ENCODE peak calls at places on chromosomes 7 and 10, in nine cellular contexts. One of them, this sample, is unnamed.

GRCh38 chr10:89540550-89540949 is 5.2 kb upstream of the SLC16A12 start:
- DNase-seq in transverse colon: no peak
- DNase-seq in left ventricle myocardium inferior: no peak
- DNase-seq in coronary artery: no peak
- DNase-seq in HCT116: no peak
- DNase-seq in endothelial cell: no peak
- DNase-seq in PC-3: peak
- DNase-seq in foreskin fibroblast: peak
- DNase-seq in omental fat pad: no peak
- DNase-seq in this sample: no peak

GRCh38 chr7:38561166-38561565 is 70.0 kb downstream of the AMPH start:
- DNase-seq in transverse colon: no peak
- DNase-seq in left ventricle myocardium inferior: no peak
- DNase-seq in coronary artery: no peak
- DNase-seq in HCT116: no peak
- DNase-seq in endothelial cell: no peak
- DNase-seq in PC-3: peak
- DNase-seq in foreskin fibroblast: no peak
- DNase-seq in omental fat pad: no peak
- DNase-seq in this sample: no peak

GRCh38 chr10:124983321-124983720 is 41.4 kb downstream of the ZRANB1 start:
- DNase-seq in transverse colon: no peak
- DNase-seq in left ventricle myocardium inferior: no peak
- DNase-seq in coronary artery: no peak
- DNase-seq in HCT116: no peak
- DNase-seq in endothelial cell: peak
- DNase-seq in PC-3: no peak
- DNase-seq in foreskin fibroblast: no peak
- DNase-seq in omental fat pad: no peak
- DNase-seq in this sample: no peak

GRCh38 chr7:127365164-127365956 is 27.1 kb downstream of the ZNF800 start:
- DNase-seq in transverse colon: no peak
- DNase-seq in left ventricle myocardium inferior: no peak
- DNase-seq in coronary artery: no peak
- DNase-seq in HCT116: no peak
- DNase-seq in endothelial cell: no peak
- DNase-seq in PC-3: no peak
- DNase-seq in foreskin fibroblast: no peak
- DNase-seq in omental fat pad: no peak
- DNase-seq in this sample: no peak

GRCh38 chr7:144390481-144390880 is 13.0 kb downstream of the NOBOX start:
- DNase-seq in transverse colon: no peak
- DNase-seq in left ventricle myocardium inferior: no peak
- DNase-seq in coronary artery: no peak
- DNase-seq in HCT116: no peak
- DNase-seq in endothelial cell: no peak
- DNase-seq in PC-3: no peak
- DNase-seq in foreskin fibroblast: no peak
- DNase-seq in omental fat pad: no peak
- DNase-seq in this sample: no peak

GRCh38 chr10:122163182-122164027 is 107.7 kb upstream of the BTBD16 start:
- DNase-seq in transverse colon: no peak
- DNase-seq in left ventricle myocardium inferior: no peak
- DNase-seq in coronary artery: no peak
- DNase-seq in HCT116: no peak
- DNase-seq in endothelial cell: peak
- DNase-seq in PC-3: no peak
- DNase-seq in foreskin fibroblast: no peak
- DNase-seq in omental fat pad: no peak
- DNase-seq in this sample: no peak

GRCh38 chr7:138607216-138608126 is 93.7 kb downstream of the SVOPL start:
- DNase-seq in transverse colon: no peak
- DNase-seq in left ventricle myocardium inferior: no peak
- DNase-seq in coronary artery: no peak
- DNase-seq in HCT116: no peak
- DNase-seq in endothelial cell: no peak
- DNase-seq in PC-3: no peak
- DNase-seq in foreskin fibroblast: no peak
- DNase-seq in omental fat pad: no peak
- DNase-seq in this sample: no peak

GRCh38 chr7:143882611-143883078 is 19.3 kb downstream of the TCAF1 start:
- DNase-seq in transverse colon: peak
- DNase-seq in left ventricle myocardium inferior: peak
- DNase-seq in coronary artery: no peak
- DNase-seq in HCT116: no peak
- DNase-seq in endothelial cell: peak
- DNase-seq in PC-3: no peak
- DNase-seq in foreskin fibroblast: peak
- DNase-seq in omental fat pad: no peak
- DNase-seq in this sample: no peak

GRCh38 chr7:128361463-128362441 is at the start of gene PRRT4:
- DNase-seq in transverse colon: peak
- DNase-seq in left ventricle myocardium inferior: peak
- DNase-seq in coronary artery: no peak
- DNase-seq in HCT116: no peak
- DNase-seq in endothelial cell: peak
- DNase-seq in PC-3: peak
- DNase-seq in foreskin fibroblast: no peak
- DNase-seq in omental fat pad: no peak
- DNase-seq in this sample: no peak

DNA sequence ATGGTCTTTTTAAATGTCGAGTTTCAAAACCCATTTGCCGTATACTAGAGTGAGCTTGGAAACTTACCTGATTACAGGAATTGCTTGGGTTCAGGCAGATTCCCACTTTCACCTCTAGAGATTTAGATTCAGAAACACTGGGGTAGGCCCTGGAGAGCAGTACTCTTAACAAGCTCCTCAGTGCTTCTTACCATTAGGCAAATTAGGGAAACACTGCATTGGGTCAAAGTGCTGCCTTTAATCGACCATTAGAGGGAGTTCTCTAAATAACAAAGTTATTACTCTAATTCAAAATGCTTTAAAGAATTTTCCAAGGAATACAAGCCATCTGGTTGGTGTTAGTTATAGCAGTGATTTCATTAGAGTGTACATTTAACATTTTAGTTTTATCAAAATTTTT is 324.6 kb downstream of the GFRA1 start:
- DNase-seq in transverse colon: no peak
- DNase-seq in left ventricle myocardium inferior: no peak
- DNase-seq in coronary artery: no peak
- DNase-seq in HCT116: no peak
- DNase-seq in endothelial cell: no peak
- DNase-seq in PC-3: peak
- DNase-seq in foreskin fibroblast: no peak
- DNase-seq in omental fat pad: no peak
- DNase-seq in this sample: no peak
- TF ChIP-seq CTCF in transverse colon: no peak
- TF ChIP-seq CTCF in left ventricle myocardium inferior: peak
- TF ChIP-seq CTCF in coronary artery: no peak
- TF ChIP-seq CTCF in HCT116: no peak
- TF ChIP-seq CTCF in endothelial cell: peak
- TF ChIP-seq CTCF in PC-3: peak
- TF ChIP-seq CTCF in foreskin fibroblast: peak
- TF ChIP-seq CTCF in omental fat pad: no peak
- TF ChIP-seq CTCF in this sample: no peak

DNA sequence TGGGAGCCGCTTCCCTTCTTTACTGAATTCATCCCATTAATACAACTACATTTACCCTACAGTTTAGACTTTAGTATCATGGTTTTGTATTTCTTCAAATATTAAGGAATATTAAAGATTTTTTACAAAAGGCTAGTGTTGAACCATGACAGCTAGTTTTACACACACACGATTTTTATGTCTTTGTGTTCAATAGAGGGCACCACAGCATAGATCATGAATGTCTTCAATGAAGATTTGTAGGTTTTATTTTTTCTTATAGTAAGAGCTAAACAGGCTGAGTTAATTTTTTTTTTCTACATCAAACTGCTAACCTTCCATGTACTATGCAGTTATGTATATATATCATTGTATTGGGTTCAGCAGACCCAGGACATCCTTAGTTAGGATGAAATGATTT is 76.9 kb downstream of the SNX10 start:
- DNase-seq in transverse colon: no peak
- DNase-seq in left ventricle myocardium inferior: no peak
- DNase-seq in coronary artery: no peak
- DNase-seq in HCT116: no peak
- DNase-seq in endothelial cell: no peak
- DNase-seq in PC-3: peak
- DNase-seq in foreskin fibroblast: peak
- DNase-seq in omental fat pad: no peak
- DNase-seq in this sample: no peak
- TF ChIP-seq CTCF in transverse colon: no peak
- TF ChIP-seq CTCF in left ventricle myocardium inferior: no peak
- TF ChIP-seq CTCF in coronary artery: no peak
- TF ChIP-seq CTCF in HCT116: peak
- TF ChIP-seq CTCF in endothelial cell: no peak
- TF ChIP-seq CTCF in PC-3: peak
- TF ChIP-seq CTCF in foreskin fibroblast: no peak
- TF ChIP-seq CTCF in omental fat pad: no peak
- TF ChIP-seq CTCF in this sample: no peak

GRCh38 chr7:117386125-117386709 is 41.1 kb downstream of the ASZ1 start:
- DNase-seq in transverse colon: no peak
- DNase-seq in left ventricle myocardium inferior: no peak
- DNase-seq in coronary artery: no peak
- DNase-seq in HCT116: no peak
- DNase-seq in endothelial cell: no peak
- DNase-seq in PC-3: peak
- DNase-seq in foreskin fibroblast: peak
- DNase-seq in omental fat pad: no peak
- DNase-seq in this sample: no peak
- TF ChIP-seq CTCF in transverse colon: no peak
- TF ChIP-seq CTCF in left ventricle myocardium inferior: no peak
- TF ChIP-seq CTCF in coronary artery: no peak
- TF ChIP-seq CTCF in HCT116: no peak
- TF ChIP-seq CTCF in endothelial cell: no peak
- TF ChIP-seq CTCF in PC-3: no peak
- TF ChIP-seq CTCF in foreskin fibroblast: no peak
- TF ChIP-seq CTCF in omental fat pad: no peak
- TF ChIP-seq CTCF in this sample: no peak

DNA sequence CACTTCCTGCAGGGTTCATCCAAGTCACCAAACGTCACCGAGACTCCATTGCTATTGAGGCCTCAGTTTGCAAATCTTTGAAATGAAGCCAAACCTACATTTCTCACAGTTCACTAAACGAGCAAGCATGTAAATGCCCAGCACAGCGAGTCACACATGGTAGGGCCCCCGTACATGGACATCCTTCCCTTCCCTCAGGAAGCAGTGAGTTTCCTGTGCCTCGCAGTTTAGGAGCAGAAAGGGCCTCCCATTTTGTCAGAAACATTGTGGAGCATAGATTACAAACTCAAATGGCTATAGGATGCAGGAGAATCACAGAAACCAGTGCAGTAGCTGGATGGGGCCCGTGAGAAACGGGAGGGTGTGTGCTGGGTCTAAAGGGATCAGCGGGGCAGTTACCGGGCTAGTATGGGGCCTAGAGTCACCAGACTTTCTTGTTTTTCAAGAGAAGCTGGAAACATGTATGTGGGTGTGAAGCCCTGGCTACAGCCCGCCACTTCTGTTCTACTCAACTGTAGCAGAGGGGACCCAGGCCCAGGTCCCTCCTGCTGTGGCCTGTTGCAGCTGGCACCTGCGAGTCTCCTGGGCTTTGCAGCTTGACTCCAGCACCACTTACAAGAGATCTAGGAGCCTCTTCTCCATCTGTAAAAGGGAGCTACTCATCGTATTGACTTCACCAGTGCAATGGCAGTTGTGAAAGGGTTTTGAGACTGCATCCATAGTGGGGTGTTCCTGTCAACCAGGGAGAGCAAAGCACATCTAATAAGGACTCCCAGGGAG is 14.2 kb upstream of the SLC18A3 start:
- DNase-seq in transverse colon: no peak
- DNase-seq in left ventricle myocardium inferior: no peak
- DNase-seq in coronary artery: no peak
- DNase-seq in HCT116: no peak
- DNase-seq in endothelial cell: no peak
- DNase-seq in PC-3: peak
- DNase-seq in foreskin fibroblast: no peak
- DNase-seq in omental fat pad: no peak
- DNase-seq in this sample: no peak
- TF ChIP-seq CTCF in transverse colon: no peak
- TF ChIP-seq CTCF in left ventricle myocardium inferior: no peak
- TF ChIP-seq CTCF in coronary artery: no peak
- TF ChIP-seq CTCF in HCT116: no peak
- TF ChIP-seq CTCF in endothelial cell: no peak
- TF ChIP-seq CTCF in PC-3: no peak
- TF ChIP-seq CTCF in foreskin fibroblast: no peak
- TF ChIP-seq CTCF in omental fat pad: no peak
- TF ChIP-seq CTCF in this sample: no peak

GRCh38 chr10:62851449-62851848 is 35.3 kb upstream of the EGR2 start:
- DNase-seq in transverse colon: peak
- DNase-seq in left ventricle myocardium inferior: no peak
- DNase-seq in coronary artery: no peak
- DNase-seq in HCT116: peak
- DNase-seq in endothelial cell: no peak
- DNase-seq in PC-3: peak
- DNase-seq in foreskin fibroblast: no peak
- DNase-seq in omental fat pad: no peak
- DNase-seq in this sample: no peak
- TF ChIP-seq CTCF in transverse colon: no peak
- TF ChIP-seq CTCF in left ventricle myocardium inferior: peak
- TF ChIP-seq CTCF in coronary artery: no peak
- TF ChIP-seq CTCF in HCT116: no peak
- TF ChIP-seq CTCF in endothelial cell: peak
- TF ChIP-seq CTCF in PC-3: peak
- TF ChIP-seq CTCF in foreskin fibroblast: peak
- TF ChIP-seq CTCF in omental fat pad: no peak
- TF ChIP-seq CTCF in this sample: no peak

GRCh38 chr10:68982389-68982788 is 6.2 kb upstream of the KIFBP start:
- DNase-seq in transverse colon: no peak
- DNase-seq in left ventricle myocardium inferior: no peak
- DNase-seq in coronary artery: no peak
- DNase-seq in HCT116: no peak
- DNase-seq in endothelial cell: no peak
- DNase-seq in PC-3: no peak
- DNase-seq in foreskin fibroblast: no peak
- DNase-seq in omental fat pad: no peak
- DNase-seq in this sample: no peak

DNA sequence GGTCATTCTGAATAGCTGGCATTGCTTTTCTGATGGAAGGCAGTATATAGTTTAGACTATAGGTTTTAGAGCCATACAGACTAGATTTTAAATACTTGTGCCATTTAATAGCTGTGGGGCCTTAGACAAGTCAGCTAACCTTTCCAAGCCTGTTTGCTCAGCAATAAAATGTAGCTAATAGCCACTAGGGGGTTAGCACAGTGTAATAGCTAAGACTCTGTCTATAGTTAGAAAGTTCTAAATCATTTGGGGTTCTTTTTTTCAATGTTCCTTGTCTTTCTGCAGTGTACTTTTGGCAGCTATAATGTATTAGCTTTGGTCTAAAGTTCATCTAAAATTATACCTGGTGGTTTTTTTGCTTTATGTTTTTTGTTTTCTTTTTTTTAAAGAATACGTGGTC is 7.5 kb upstream of the KIFBP start:
- DNase-seq in transverse colon: no peak
- DNase-seq in left ventricle myocardium inferior: no peak
- DNase-seq in coronary artery: no peak
- DNase-seq in HCT116: no peak
- DNase-seq in endothelial cell: no peak
- DNase-seq in PC-3: peak
- DNase-seq in foreskin fibroblast: no peak
- DNase-seq in omental fat pad: no peak
- DNase-seq in this sample: no peak
- TF ChIP-seq CTCF in transverse colon: no peak
- TF ChIP-seq CTCF in left ventricle myocardium inferior: peak
- TF ChIP-seq CTCF in coronary artery: no peak
- TF ChIP-seq CTCF in HCT116: no peak
- TF ChIP-seq CTCF in endothelial cell: no peak
- TF ChIP-seq CTCF in PC-3: peak
- TF ChIP-seq CTCF in foreskin fibroblast: peak
- TF ChIP-seq CTCF in omental fat pad: no peak
- TF ChIP-seq CTCF in this sample: no peak

This sample was measured in activated B cell treated with CpG ODN at 0.5 μM for 24 hours.